ENCODE peak calls at places on chromosomes 7 and 10, in nine cellular contexts. One of them, this sample, is unnamed.

GRCh38 chr7:95811846-95812445 is 39.6 kb downstream of the DYNC1I1 start:
- DNase-seq in activated CD8-positive, alpha-beta memory T cell treated with anti-CD3 and anti-CD28 coated beads for 24 hours: no peak
- DNase-seq in A549: no peak
- DNase-seq in adrenal gland: peak
- DNase-seq in HAP-1: no peak
- DNase-seq in AG04450: no peak
- DNase-seq in GM04503: peak
- DNase-seq in T-helper 2 cell: no peak
- DNase-seq in T-helper 1 cell: no peak
- DNase-seq in this sample: no peak

GRCh38 chr10:74418285-74418872 is 267.4 kb downstream of the ADK start:
- DNase-seq in A549: no peak
- DNase-seq in T-helper 1 cell: no peak
- DNase-seq in T-helper 2 cell: no peak
- DNase-seq in HAP-1: peak
- DNase-seq in AG04450: no peak
- DNase-seq in GM04503: no peak
- DNase-seq in activated CD8-positive, alpha-beta memory T cell treated with anti-CD3 and anti-CD28 coated beads for 24 hours: no peak
- DNase-seq in adrenal gland: peak
- DNase-seq in this sample: peak

GRCh38 chr7:23020742-23021401 is 6.9 kb upstream of the HYCC1 start:
- DNase-seq in T-helper 2 cell: no peak
- DNase-seq in A549: peak
- DNase-seq in AG04450: peak
- DNase-seq in activated CD8-positive, alpha-beta memory T cell treated with anti-CD3 and anti-CD28 coated beads for 24 hours: peak
- DNase-seq in T-helper 1 cell: no peak
- DNase-seq in HAP-1: no peak
- DNase-seq in adrenal gland: no peak
- DNase-seq in GM04503: peak
- DNase-seq in this sample: no peak

GRCh38 chr10:753530-753929 is 64.1 kb upstream of the DIP2C start:
- DNase-seq in HAP-1: no peak
- DNase-seq in activated CD8-positive, alpha-beta memory T cell treated with anti-CD3 and anti-CD28 coated beads for 24 hours: no peak
- DNase-seq in adrenal gland: no peak
- DNase-seq in A549: no peak
- DNase-seq in GM04503: no peak
- DNase-seq in T-helper 2 cell: no peak
- DNase-seq in AG04450: no peak
- DNase-seq in T-helper 1 cell: no peak
- DNase-seq in this sample: no peak

GRCh38 chr7:37901236-37901827 is 15.3 kb downstream of the SFRP4 start:
- DNase-seq in AG04450: no peak
- DNase-seq in activated CD8-positive, alpha-beta memory T cell treated with anti-CD3 and anti-CD28 coated beads for 24 hours: no peak
- DNase-seq in A549: peak
- DNase-seq in GM04503: peak
- DNase-seq in adrenal gland: no peak
- DNase-seq in T-helper 2 cell: no peak
- DNase-seq in HAP-1: no peak
- DNase-seq in T-helper 1 cell: no peak
- DNase-seq in this sample: no peak

GRCh38 chr7:112508404-112508803 is 27.6 kb downstream of the LSMEM1 start:
- DNase-seq in T-helper 2 cell: no peak
- DNase-seq in GM04503: no peak
- DNase-seq in A549: no peak
- DNase-seq in AG04450: no peak
- DNase-seq in HAP-1: no peak
- DNase-seq in adrenal gland: no peak
- DNase-seq in activated CD8-positive, alpha-beta memory T cell treated with anti-CD3 and anti-CD28 coated beads for 24 hours: no peak
- DNase-seq in T-helper 1 cell: no peak
- DNase-seq in this sample: no peak

GRCh38 chr7:128781126-128781525 is 5.5 kb upstream of the OPN1SW start:
- DNase-seq in AG04450: peak
- DNase-seq in A549: no peak
- DNase-seq in GM04503: peak
- DNase-seq in activated CD8-positive, alpha-beta memory T cell treated with anti-CD3 and anti-CD28 coated beads for 24 hours: no peak
- DNase-seq in T-helper 1 cell: no peak
- DNase-seq in adrenal gland: no peak
- DNase-seq in T-helper 2 cell: no peak
- DNase-seq in HAP-1: no peak
- DNase-seq in this sample: no peak

GRCh38 chr7:34138483-34138882 is 233.1 kb downstream of the BMPER start:
- DNase-seq in activated CD8-positive, alpha-beta memory T cell treated with anti-CD3 and anti-CD28 coated beads for 24 hours: no peak
- DNase-seq in adrenal gland: no peak
- DNase-seq in AG04450: no peak
- DNase-seq in A549: no peak
- DNase-seq in HAP-1: no peak
- DNase-seq in T-helper 2 cell: no peak
- DNase-seq in GM04503: no peak
- DNase-seq in T-helper 1 cell: no peak
- DNase-seq in this sample: peak

GRCh38 chr7:28813238-28813962 is 144.7 kb downstream of the TRIL start:
- DNase-seq in T-helper 1 cell: no peak
- DNase-seq in activated CD8-positive, alpha-beta memory T cell treated with anti-CD3 and anti-CD28 coated beads for 24 hours: no peak
- DNase-seq in HAP-1: no peak
- DNase-seq in GM04503: no peak
- DNase-seq in AG04450: no peak
- DNase-seq in adrenal gland: no peak
- DNase-seq in T-helper 2 cell: no peak
- DNase-seq in A549: no peak
- DNase-seq in this sample: no peak

GRCh38 chr7:47091141-47091540 is 490.8 kb downstream of the TNS3 start:
- DNase-seq in T-helper 1 cell: no peak
- DNase-seq in activated CD8-positive, alpha-beta memory T cell treated with anti-CD3 and anti-CD28 coated beads for 24 hours: no peak
- DNase-seq in A549: no peak
- DNase-seq in HAP-1: no peak
- DNase-seq in adrenal gland: no peak
- DNase-seq in AG04450: no peak
- DNase-seq in T-helper 2 cell: no peak
- DNase-seq in GM04503: peak
- DNase-seq in this sample: no peak

GRCh38 chr10:83522881-83523386 is 616.4 kb upstream of the GHITM start:
- DNase-seq in activated CD8-positive, alpha-beta memory T cell treated with anti-CD3 and anti-CD28 coated beads for 24 hours: no peak
- DNase-seq in A549: no peak
- DNase-seq in AG04450: no peak
- DNase-seq in HAP-1: no peak
- DNase-seq in adrenal gland: no peak
- DNase-seq in T-helper 2 cell: no peak
- DNase-seq in T-helper 1 cell: no peak
- DNase-seq in GM04503: peak
- DNase-seq in this sample: no peak

GRCh38 chr10:110813743-110814472 is 57.8 kb upstream of the PDCD4 start:
- DNase-seq in adrenal gland: no peak
- DNase-seq in HAP-1: no peak
- DNase-seq in AG04450: no peak
- DNase-seq in T-helper 1 cell: no peak
- DNase-seq in A549: no peak
- DNase-seq in GM04503: no peak
- DNase-seq in activated CD8-positive, alpha-beta memory T cell treated with anti-CD3 and anti-CD28 coated beads for 24 hours: no peak
- DNase-seq in T-helper 2 cell: no peak
- DNase-seq in this sample: no peak

GRCh38 chr7:28595779-28596178 is 183.5 kb downstream of the CREB5 start:
- DNase-seq in A549: no peak
- DNase-seq in GM04503: no peak
- DNase-seq in T-helper 1 cell: no peak
- DNase-seq in activated CD8-positive, alpha-beta memory T cell treated with anti-CD3 and anti-CD28 coated beads for 24 hours: no peak
- DNase-seq in T-helper 2 cell: no peak
- DNase-seq in AG04450: no peak
- DNase-seq in HAP-1: no peak
- DNase-seq in adrenal gland: no peak
- DNase-seq in this sample: no peak

GRCh38 chr10:58535311-58535710 is 22.6 kb downstream of the BICC1 start:
- DNase-seq in T-helper 1 cell: no peak
- DNase-seq in activated CD8-positive, alpha-beta memory T cell treated with anti-CD3 and anti-CD28 coated beads for 24 hours: no peak
- DNase-seq in adrenal gland: no peak
- DNase-seq in GM04503: no peak
- DNase-seq in AG04450: no peak
- DNase-seq in HAP-1: no peak
- DNase-seq in T-helper 2 cell: no peak
- DNase-seq in A549: no peak
- DNase-seq in this sample: no peak

GRCh38 chr7:80450621-80451308 is 61.1 kb downstream of the GNAT3 start:
- DNase-seq in A549: peak
- DNase-seq in GM04503: peak
- DNase-seq in AG04450: no peak
- DNase-seq in T-helper 2 cell: no peak
- DNase-seq in T-helper 1 cell: no peak
- DNase-seq in adrenal gland: no peak
- DNase-seq in activated CD8-positive, alpha-beta memory T cell treated with anti-CD3 and anti-CD28 coated beads for 24 hours: no peak
- DNase-seq in HAP-1: no peak
- DNase-seq in this sample: no peak

GRCh38 chr10:69377936-69378335 is 38.8 kb downstream of the TACR2 start:
- DNase-seq in T-helper 2 cell: no peak
- DNase-seq in adrenal gland: no peak
- DNase-seq in activated CD8-positive, alpha-beta memory T cell treated with anti-CD3 and anti-CD28 coated beads for 24 hours: no peak
- DNase-seq in GM04503: no peak
- DNase-seq in AG04450: no peak
- DNase-seq in HAP-1: no peak
- DNase-seq in A549: no peak
- DNase-seq in T-helper 1 cell: no peak
- DNase-seq in this sample: no peak

GRCh38 chr10:127452568-127452967 is 96.5 kb upstream of the NPS start:
- DNase-seq in A549: no peak
- DNase-seq in T-helper 2 cell: no peak
- DNase-seq in activated CD8-positive, alpha-beta memory T cell treated with anti-CD3 and anti-CD28 coated beads for 24 hours: no peak
- DNase-seq in T-helper 1 cell: no peak
- DNase-seq in GM04503: no peak
- DNase-seq in adrenal gland: no peak
- DNase-seq in HAP-1: no peak
- DNase-seq in AG04450: no peak
- DNase-seq in this sample: no peak

GRCh38 chr7:118755067-118755625 is 530.6 kb downstream of the ANKRD7 start:
- DNase-seq in AG04450: no peak
- DNase-seq in GM04503: no peak
- DNase-seq in T-helper 2 cell: no peak
- DNase-seq in T-helper 1 cell: no peak
- DNase-seq in activated CD8-positive, alpha-beta memory T cell treated with anti-CD3 and anti-CD28 coated beads for 24 hours: no peak
- DNase-seq in adrenal gland: no peak
- DNase-seq in HAP-1: no peak
- DNase-seq in A549: no peak
- DNase-seq in this sample: no peak

GRCh38 chr10:15901889-15902288 is 41.6 kb upstream of the MINDY3 start:
- DNase-seq in activated CD8-positive, alpha-beta memory T cell treated with anti-CD3 and anti-CD28 coated beads for 24 hours: no peak
- DNase-seq in T-helper 1 cell: no peak
- DNase-seq in T-helper 2 cell: no peak
- DNase-seq in A549: no peak
- DNase-seq in GM04503: no peak
- DNase-seq in HAP-1: no peak
- DNase-seq in adrenal gland: no peak
- DNase-seq in AG04450: no peak
- DNase-seq in this sample: no peak

GRCh38 chr10:6011558-6011957 is 34.2 kb upstream of the IL15RA start:
- DNase-seq in adrenal gland: no peak
- DNase-seq in T-helper 2 cell: no peak
- DNase-seq in HAP-1: no peak
- DNase-seq in T-helper 1 cell: no peak
- DNase-seq in A549: no peak
- DNase-seq in activated CD8-positive, alpha-beta memory T cell treated with anti-CD3 and anti-CD28 coated beads for 24 hours: no peak
- DNase-seq in GM04503: no peak
- DNase-seq in AG04450: no peak
- DNase-seq in this sample: no peak

GRCh38 chr7:123769371-123769770 is 20.6 kb upstream of the WASL start:
- DNase-seq in T-helper 2 cell: no peak
- DNase-seq in adrenal gland: peak
- DNase-seq in HAP-1: peak
- DNase-seq in GM04503: no peak
- DNase-seq in AG04450: no peak
- DNase-seq in A549: peak
- DNase-seq in activated CD8-positive, alpha-beta memory T cell treated with anti-CD3 and anti-CD28 coated beads for 24 hours: no peak
- DNase-seq in T-helper 1 cell: no peak
- DNase-seq in this sample: peak

GRCh38 chr7:150444141-150444540 is 6.3 kb upstream of the GIMAP8 start:
- DNase-seq in GM04503: no peak
- DNase-seq in adrenal gland: no peak
- DNase-seq in T-helper 1 cell: no peak
- DNase-seq in A549: no peak
- DNase-seq in T-helper 2 cell: no peak
- DNase-seq in HAP-1: no peak
- DNase-seq in activated CD8-positive, alpha-beta memory T cell treated with anti-CD3 and anti-CD28 coated beads for 24 hours: no peak
- DNase-seq in AG04450: no peak
- DNase-seq in this sample: no peak

GRCh38 chr10:23383637-23384036 is 39.0 kb upstream of the C10orf67 start:
- DNase-seq in T-helper 2 cell: no peak
- DNase-seq in T-helper 1 cell: no peak
- DNase-seq in activated CD8-positive, alpha-beta memory T cell treated with anti-CD3 and anti-CD28 coated beads for 24 hours: no peak
- DNase-seq in AG04450: no peak
- DNase-seq in HAP-1: no peak
- DNase-seq in adrenal gland: no peak
- DNase-seq in A549: no peak
- DNase-seq in GM04503: no peak
- DNase-seq in this sample: no peak

GRCh38 chr10:129323877-129324276 is 143.2 kb upstream of the MGMT start:
- DNase-seq in HAP-1: no peak
- DNase-seq in AG04450: no peak
- DNase-seq in adrenal gland: no peak
- DNase-seq in T-helper 1 cell: no peak
- DNase-seq in GM04503: no peak
- DNase-seq in activated CD8-positive, alpha-beta memory T cell treated with anti-CD3 and anti-CD28 coated beads for 24 hours: no peak
- DNase-seq in T-helper 2 cell: no peak
- DNase-seq in A549: no peak
- DNase-seq in this sample: no peak

GRCh38 chr10:12844796-12845524 is 156.6 kb downstream of the CCDC3 start:
- DNase-seq in activated CD8-positive, alpha-beta memory T cell treated with anti-CD3 and anti-CD28 coated beads for 24 hours: no peak
- DNase-seq in AG04450: peak
- DNase-seq in adrenal gland: peak
- DNase-seq in HAP-1: no peak
- DNase-seq in T-helper 1 cell: no peak
- DNase-seq in GM04503: peak
- DNase-seq in A549: peak
- DNase-seq in T-helper 2 cell: no peak
- DNase-seq in this sample: no peak

GRCh38 chr10:17001961-17002749 is 127.5 kb downstream of the CUBN start:
- DNase-seq in activated CD8-positive, alpha-beta memory T cell treated with anti-CD3 and anti-CD28 coated beads for 24 hours: no peak
- DNase-seq in adrenal gland: peak
- DNase-seq in GM04503: peak
- DNase-seq in T-helper 2 cell: no peak
- DNase-seq in AG04450: peak
- DNase-seq in A549: no peak
- DNase-seq in T-helper 1 cell: peak
- DNase-seq in HAP-1: no peak
- DNase-seq in this sample: no peak

GRCh38 chr7:100584046-100584676 is 1.8 kb downstream of the LRCH4 start:
- DNase-seq in adrenal gland: no peak
- DNase-seq in HAP-1: no peak
- DNase-seq in T-helper 1 cell: no peak
- DNase-seq in T-helper 2 cell: no peak
- DNase-seq in activated CD8-positive, alpha-beta memory T cell treated with anti-CD3 and anti-CD28 coated beads for 24 hours: no peak
- DNase-seq in A549: no peak
- DNase-seq in AG04450: no peak
- DNase-seq in GM04503: no peak
- DNase-seq in this sample: no peak

This sample was measured in NCI-H774.